ENCODE peak calls at places on chromosomes 3 and 15, in five cellular contexts. M is cardiac muscle cell, R is astrocyte, K is hepatocyte, Z is adrenal gland. X is an unnamed sample.

GRCh38 chr3:130826516-130826915 is 67.4 kb upstream of the ATP2C1 start:
- DNase-seq in M (no peak), R (no peak), K (no peak), Z (no peak), X (no peak)

GRCh38 chr3:51751287-51751686 is 27.8 kb downstream of the IQCF6 start:
- DNase-seq in M (no peak), R (no peak), K (no peak), Z (no peak), X (no peak)

GRCh38 chr15:67013696-67014095 is 51.7 kb upstream of the SMAD3 start:
- DNase-seq in M (peak; percentile 72), R (peak; percentile 90), K (no peak), Z (no peak), X (no peak)

GRCh38 chr3:150213577-150213976 is 194.5 kb upstream of the TSC22D2 start:
- DNase-seq in M (no peak), R (no peak), K (no peak), Z (no peak), X (no peak)

GRCh38 chr3:127606981-127607595 is 8.9 kb downstream of the MCM2 start:
- DNase-seq in M (no peak), R (no peak), K (no peak), Z (no peak), X (no peak)

GRCh38 chr3:169429328-169429727 is 234.2 kb downstream of the MECOM start:
- DNase-seq in M (no peak), R (no peak), K (no peak), Z (no peak), X (no peak)

GRCh38 chr3:187809979-187810568 is 64.8 kb upstream of the BCL6 start:
- DNase-seq in M (peak; percentile 3), R (no peak), K (no peak), Z (no peak), X (no peak)

GRCh38 chr3:114466251-114466650 is 172.4 kb downstream of the TIGIT start:
- DNase-seq in M (no peak), R (no peak), K (no peak), Z (no peak), X (no peak)

GRCh38 chr3:141485578-141486415 is 1.0 kb upstream of the RASA2 start:
- DNase-seq in M (peak; percentile 69), R (peak; percentile 83), K (peak; percentile 53), Z (no peak), X (no peak)

GRCh38 chr15:52496776-52497470 is 31.8 kb downstream of the MYO5A start:
- DNase-seq in M (no peak), R (peak; percentile 34), K (no peak), Z (no peak), X (no peak)

GRCh38 chr3:24686764-24687163 is 192.1 kb upstream of the THRB start:
- DNase-seq in M (peak; percentile 72), R (peak; percentile 89), K (no peak), Z (no peak), X (no peak)

GRCh38 chr15:60370804-60371700 is 26.7 kb downstream of the ANXA2 start:
- DNase-seq in M (peak; percentile 99), R (peak; percentile 100), K (peak; percentile 85), Z (peak; percentile 93), X (peak; percentile 76)

GRCh38 chr15:60369696-60370095 is 28.1 kb downstream of the ANXA2 start:
- DNase-seq in M (no peak), R (no peak), K (no peak), Z (no peak), X (no peak)

GRCh38 chr15:60372756-60373155 is 25.0 kb downstream of the ANXA2 start:
- DNase-seq in M (no peak), R (peak; percentile 74), K (no peak), Z (no peak), X (no peak)

GRCh38 chr15:60372223-60372622 is 25.6 kb downstream of the ANXA2 start:
- DNase-seq in M (no peak), R (no peak), K (no peak), Z (no peak), X (no peak)

DNA sequence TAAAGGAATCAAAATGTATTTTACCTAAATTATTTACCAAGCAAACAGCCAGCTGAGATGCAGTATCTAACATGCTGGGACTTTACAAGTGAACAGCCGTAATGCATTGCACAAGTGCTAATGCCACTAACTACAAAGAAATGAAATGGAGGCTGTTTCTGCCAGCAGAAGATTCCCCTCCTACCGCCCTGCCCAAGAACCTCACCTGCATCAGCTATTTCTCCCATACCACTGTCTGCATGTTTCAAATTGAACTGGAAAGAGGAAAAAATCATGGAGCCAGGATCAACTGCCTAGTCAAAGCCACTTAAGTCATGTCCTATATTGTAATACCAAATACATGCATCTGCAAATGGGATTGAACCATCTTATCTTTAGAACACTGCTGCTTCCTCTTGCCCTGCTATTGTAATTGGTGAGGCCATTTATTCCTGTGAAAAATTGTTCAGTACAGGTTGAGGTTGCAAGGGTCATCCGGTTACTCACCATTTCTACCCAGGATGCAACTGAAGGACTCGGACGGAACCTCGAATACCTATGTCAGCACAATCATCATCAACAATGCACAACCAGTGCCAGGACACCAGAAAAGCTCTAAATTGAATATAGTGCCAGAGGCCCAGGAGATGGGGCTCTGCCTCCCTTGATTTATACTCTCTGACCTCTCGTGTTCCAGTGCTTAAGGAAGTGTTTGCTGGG is 27.5 kb downstream of the ANXA2 start:
- DNase-seq in M (peak; percentile 57), R (peak; percentile 80), K (no peak), Z (peak; percentile 46), X (no peak)
- H3K4me1 ChIP-seq in M (peaks cover 29% of the 10 kb centered on the region), R (peaks cover 60% of the 10 kb centered on the region), K (peaks cover 50% of the 10 kb centered on the region), Z (peaks cover 52% of the 10 kb centered on the region), X (peaks cover 15% of the 10 kb centered on the region)

GRCh38 chr3:66904336-66904735 is 93.8 kb upstream of the KBTBD8 start:
- DNase-seq in M (no peak), R (no peak), K (no peak), Z (no peak), X (no peak)
- H3K4me3 ChIP-seq in M (no peak overlapping the region), R (no peak overlapping the region), K (no peak overlapping the region), Z (no peak overlapping the region), X (no peak overlapping the region)

GRCh38 chr3:189455796-189456195 is 175.4 kb upstream of the TP63 start:
- DNase-seq in M (no peak), R (peak; percentile 2), K (no peak), Z (no peak), X (no peak)

GRCh38 chr3:189458536-189458935 is 172.7 kb upstream of the TP63 start:
- DNase-seq in M (peak; percentile 59), R (peak; percentile 27), K (peak; percentile 36), Z (peak; percentile 45), X (no peak)

GRCh38 chr3:189457666-189458065 is 173.5 kb upstream of the TP63 start:
- DNase-seq in M (no peak), R (no peak), K (no peak), Z (no peak), X (no peak)

GRCh38 chr3:189457201-189457607 is 174.0 kb upstream of the TP63 start:
- DNase-seq in M (peak; percentile 30), R (peak; percentile 69), K (no peak), Z (no peak), X (no peak)

GRCh38 chr3:189455009-189455408 is 176.2 kb upstream of the TP63 start:
- DNase-seq in M (no peak), R (no peak), K (no peak), Z (no peak), X (no peak)
- TF ChIP-seq CTCF in M (no peak), R (no peak), K (no peak), Z (no peak), X (no peak)

DNA sequence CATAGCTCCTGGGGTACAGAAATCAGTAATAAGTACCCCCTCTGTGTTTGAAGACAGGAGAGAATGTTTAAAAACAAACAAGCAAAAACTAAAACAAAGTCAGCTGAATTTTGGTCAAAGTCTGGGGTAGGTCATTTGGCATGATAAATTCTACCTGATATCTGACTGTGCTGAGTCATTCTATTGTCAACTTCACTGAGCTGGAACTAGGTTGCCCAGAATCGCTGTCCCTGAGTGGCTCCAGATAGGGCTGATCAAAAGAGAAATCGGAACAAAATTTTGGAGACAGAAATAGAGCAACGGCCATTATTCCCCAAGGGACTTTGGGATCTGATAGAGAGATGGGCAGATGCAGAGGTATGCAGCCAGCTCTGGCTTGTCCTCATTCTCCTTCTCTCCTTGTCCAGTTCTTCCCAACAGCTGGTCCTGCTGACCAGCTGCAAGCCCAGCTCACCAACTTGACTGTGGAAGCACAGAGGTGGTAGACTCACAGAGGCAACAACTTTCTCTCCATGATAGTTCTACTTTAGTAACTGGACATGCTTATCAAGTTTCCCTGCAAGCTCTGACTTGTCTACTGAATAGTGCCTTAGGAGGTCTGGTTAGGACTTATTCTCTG is 57.3 kb upstream of the MYRIP start:
- DNase-seq in M (no peak), R (no peak), K (no peak), Z (no peak), X (no peak)
- H3K4me1 ChIP-seq in M (no peaks in the 10 kb centered on the region), R (no peaks in the 10 kb centered on the region), K (peaks cover 10% of the 10 kb centered on the region), Z (peaks cover 7% of the 10 kb centered on the region), X (no peaks in the 10 kb centered on the region)

GRCh38 chr15:40150163-40150925 is 10.5 kb upstream of the BUB1B start:
- DNase-seq in M (peak; percentile 67), R (peak; percentile 53), K (peak; percentile 19), Z (peak; percentile 48), X (no peak)
- H3K4me3 ChIP-seq in M (no peak overlapping the region), R (no peak overlapping the region), K (no peak overlapping the region), Z (no peak overlapping the region), X (no peak overlapping the region)

GRCh38 chr3:9249273-9250192 is at the start of gene SRGAP3:
- DNase-seq in M (peak; percentile 92), R (peak; percentile 88), K (peak; percentile 93), Z (peak; percentile 93), X (peak; percentile 86)

GRCh38 chr3:9248232-9249191 is 934 bp downstream of the SRGAP3 start:
- DNase-seq in M (no peak), R (no peak), K (no peak), Z (no peak), X (no peak)

GRCh38 chr3:9247361-9248231 is 1.9 kb downstream of the SRGAP3 start:
- DNase-seq in M (no peak), R (no peak), K (no peak), Z (no peak), X (no peak)

GRCh38 chr3:9251055-9251786 is 1.8 kb upstream of the SRGAP3 start:
- DNase-seq in M (no peak), R (no peak), K (no peak), Z (peak; percentile 54), X (no peak)

GRCh38 chr3:9250236-9250635 is 790 bp upstream of the SRGAP3 start:
- DNase-seq in M (no peak), R (no peak), K (no peak), Z (no peak), X (no peak)
- TF ChIP-seq CTCF in M (no peak), R (no peak), K (peak; percentile 34), Z (no peak), X (no peak)

GRCh38 chr3:151924753-151925152 is 51.3 kb downstream of the SUCNR1 start:
- DNase-seq in M (no peak), R (no peak), K (no peak), Z (no peak), X (no peak)

GRCh38 chr3:151923901-151924300 is 50.5 kb downstream of the SUCNR1 start:
- DNase-seq in M (no peak), R (peak; percentile 67), K (no peak), Z (no peak), X (no peak)

GRCh38 chr3:151925876-151926275 is 52.4 kb downstream of the SUCNR1 start:
- DNase-seq in M (peak; percentile 63), R (peak; percentile 93), K (no peak), Z (no peak), X (no peak)

GRCh38 chr3:151925419-151925818 is 52.0 kb downstream of the SUCNR1 start:
- DNase-seq in M (no peak), R (peak; percentile 47), K (no peak), Z (no peak), X (no peak)

GRCh38 chr3:151926956-151927355 is 53.5 kb downstream of the SUCNR1 start:
- DNase-seq in M (no peak), R (peak; percentile 85), K (no peak), Z (no peak), X (no peak)
- H3K4me1 ChIP-seq in M (peaks cover 5% of the 10 kb centered on the region), R (peaks cover 33% of the 10 kb centered on the region), K (no peaks in the 10 kb centered on the region), Z (peaks cover 9% of the 10 kb centered on the region), X (no peaks in the 10 kb centered on the region)